ENCODE peak calls at places on chromosomes 1 and 21, in six cellular contexts. One of them, this sample, is unnamed.

GRCh38 chr1:29050141-29050540 is 73.6 kb downstream of the TMEM200B start:
- DNase-seq in neural progenitor cell: no peak
- DNase-seq in adrenal gland: no peak
- DNase-seq in gastrocnemius medialis: no peak
- DNase-seq in activated B cell treated with CpG ODN at 0.5 μM for 24 hours: no peak
- DNase-seq in cardiac fibroblast: no peak
- DNase-seq in this sample: no peak

GRCh38 chr1:42753070-42753469 is 13.0 kb upstream of the CLDN19 start:
- DNase-seq in cardiac fibroblast: peak
- DNase-seq in neural progenitor cell: no peak
- DNase-seq in gastrocnemius medialis: no peak
- DNase-seq in activated B cell treated with CpG ODN at 0.5 μM for 24 hours: no peak
- DNase-seq in adrenal gland: no peak
- DNase-seq in this sample: no peak

GRCh38 chr1:47409311-47410085 is 6.6 kb upstream of the FOXE3 start:
- DNase-seq in cardiac fibroblast: peak
- DNase-seq in activated B cell treated with CpG ODN at 0.5 μM for 24 hours: no peak
- DNase-seq in gastrocnemius medialis: no peak
- DNase-seq in neural progenitor cell: no peak
- DNase-seq in adrenal gland: no peak
- DNase-seq in this sample: no peak

GRCh38 chr1:6730889-6731288 is 29.3 kb upstream of the DNAJC11 start:
- DNase-seq in neural progenitor cell: no peak
- DNase-seq in adrenal gland: no peak
- DNase-seq in activated B cell treated with CpG ODN at 0.5 μM for 24 hours: no peak
- DNase-seq in gastrocnemius medialis: no peak
- DNase-seq in cardiac fibroblast: no peak
- DNase-seq in this sample: no peak

GRCh38 chr1:50724626-50725286 is 235.3 kb downstream of the FAF1 start:
- DNase-seq in gastrocnemius medialis: no peak
- DNase-seq in activated B cell treated with CpG ODN at 0.5 μM for 24 hours: no peak
- DNase-seq in cardiac fibroblast: no peak
- DNase-seq in adrenal gland: no peak
- DNase-seq in neural progenitor cell: no peak
- DNase-seq in this sample: no peak

GRCh38 chr1:110195196-110195595 is 14.9 kb upstream of the KCNC4 start:
- DNase-seq in activated B cell treated with CpG ODN at 0.5 μM for 24 hours: no peak
- DNase-seq in adrenal gland: no peak
- DNase-seq in neural progenitor cell: no peak
- DNase-seq in gastrocnemius medialis: no peak
- DNase-seq in cardiac fibroblast: no peak
- DNase-seq in this sample: no peak

GRCh38 chr1:19311503-19311930 is 427 bp downstream of the AKR7A2 start:
- DNase-seq in adrenal gland: peak
- DNase-seq in activated B cell treated with CpG ODN at 0.5 μM for 24 hours: no peak
- DNase-seq in cardiac fibroblast: no peak
- DNase-seq in gastrocnemius medialis: peak
- DNase-seq in neural progenitor cell: no peak
- DNase-seq in this sample: no peak

GRCh38 chr21:46110499-46111192 is 12.7 kb downstream of the COL6A2 start:
- DNase-seq in activated B cell treated with CpG ODN at 0.5 μM for 24 hours: no peak
- DNase-seq in adrenal gland: no peak
- DNase-seq in neural progenitor cell: no peak
- DNase-seq in gastrocnemius medialis: peak
- DNase-seq in cardiac fibroblast: no peak
- DNase-seq in this sample: no peak

GRCh38 chr1:113931456-113931855 is 2.3 kb downstream of the HIPK1 start:
- DNase-seq in neural progenitor cell: no peak
- DNase-seq in gastrocnemius medialis: no peak
- DNase-seq in activated B cell treated with CpG ODN at 0.5 μM for 24 hours: no peak
- DNase-seq in cardiac fibroblast: peak
- DNase-seq in adrenal gland: no peak
- DNase-seq in this sample: no peak

GRCh38 chr1:47390843-47391242 is 25.2 kb upstream of the FOXE3 start:
- DNase-seq in adrenal gland: no peak
- DNase-seq in activated B cell treated with CpG ODN at 0.5 μM for 24 hours: no peak
- DNase-seq in neural progenitor cell: no peak
- DNase-seq in gastrocnemius medialis: no peak
- DNase-seq in cardiac fibroblast: no peak
- DNase-seq in this sample: no peak

GRCh38 chr1:174939771-174940545 is 59.8 kb upstream of the CACYBP start:
- DNase-seq in gastrocnemius medialis: no peak
- DNase-seq in activated B cell treated with CpG ODN at 0.5 μM for 24 hours: no peak
- DNase-seq in cardiac fibroblast: no peak
- DNase-seq in adrenal gland: no peak
- DNase-seq in neural progenitor cell: no peak
- DNase-seq in this sample: no peak

GRCh38 chr1:229305402-229305801 is 34.5 kb downstream of the RAB4A start:
- DNase-seq in cardiac fibroblast: no peak
- DNase-seq in activated B cell treated with CpG ODN at 0.5 μM for 24 hours: no peak
- DNase-seq in neural progenitor cell: no peak
- DNase-seq in adrenal gland: no peak
- DNase-seq in gastrocnemius medialis: no peak
- DNase-seq in this sample: no peak

GRCh38 chr1:17966341-17966740 is 141.3 kb upstream of the IGSF21 start:
- DNase-seq in gastrocnemius medialis: no peak
- DNase-seq in neural progenitor cell: no peak
- DNase-seq in adrenal gland: no peak
- DNase-seq in cardiac fibroblast: no peak
- DNase-seq in activated B cell treated with CpG ODN at 0.5 μM for 24 hours: no peak
- DNase-seq in this sample: no peak

GRCh38 chr1:198902616-198903140 is 263.8 kb downstream of the PTPRC start:
- DNase-seq in cardiac fibroblast: no peak
- DNase-seq in adrenal gland: no peak
- DNase-seq in gastrocnemius medialis: no peak
- DNase-seq in neural progenitor cell: peak
- DNase-seq in activated B cell treated with CpG ODN at 0.5 μM for 24 hours: no peak
- DNase-seq in this sample: no peak

GRCh38 chr21:35226960-35227741 is 178.0 kb upstream of the RUNX1 start:
- DNase-seq in neural progenitor cell: no peak
- DNase-seq in adrenal gland: no peak
- DNase-seq in gastrocnemius medialis: no peak
- DNase-seq in cardiac fibroblast: no peak
- DNase-seq in activated B cell treated with CpG ODN at 0.5 μM for 24 hours: no peak
- DNase-seq in this sample: no peak

GRCh38 chr21:35643176-35643575 is 417.1 kb downstream of the SETD4 start:
- DNase-seq in activated B cell treated with CpG ODN at 0.5 μM for 24 hours: no peak
- DNase-seq in gastrocnemius medialis: no peak
- DNase-seq in cardiac fibroblast: peak
- DNase-seq in neural progenitor cell: no peak
- DNase-seq in adrenal gland: no peak
- DNase-seq in this sample: no peak

GRCh38 chr1:16167331-16168143 is 11.7 kb upstream of the EPHA2 start:
- DNase-seq in neural progenitor cell: peak
- DNase-seq in gastrocnemius medialis: no peak
- DNase-seq in cardiac fibroblast: no peak
- DNase-seq in adrenal gland: peak
- DNase-seq in activated B cell treated with CpG ODN at 0.5 μM for 24 hours: peak
- DNase-seq in this sample: no peak

GRCh38 chr1:167601442-167602380 is 28.3 kb upstream of the RCSD1 start:
- DNase-seq in adrenal gland: peak
- DNase-seq in neural progenitor cell: no peak
- DNase-seq in gastrocnemius medialis: peak
- DNase-seq in activated B cell treated with CpG ODN at 0.5 μM for 24 hours: no peak
- DNase-seq in cardiac fibroblast: no peak
- DNase-seq in this sample: peak

GRCh38 chr1:224338150-224338838 is 8.3 kb upstream of the NVL start:
- DNase-seq in gastrocnemius medialis: no peak
- DNase-seq in neural progenitor cell: no peak
- DNase-seq in cardiac fibroblast: peak
- DNase-seq in activated B cell treated with CpG ODN at 0.5 μM for 24 hours: no peak
- DNase-seq in adrenal gland: no peak
- DNase-seq in this sample: no peak

GRCh38 chr1:201006450-201006849 is 17.1 kb downstream of the KIF21B start:
- DNase-seq in neural progenitor cell: no peak
- DNase-seq in cardiac fibroblast: no peak
- DNase-seq in activated B cell treated with CpG ODN at 0.5 μM for 24 hours: no peak
- DNase-seq in adrenal gland: no peak
- DNase-seq in gastrocnemius medialis: no peak
- DNase-seq in this sample: no peak

DNA sequence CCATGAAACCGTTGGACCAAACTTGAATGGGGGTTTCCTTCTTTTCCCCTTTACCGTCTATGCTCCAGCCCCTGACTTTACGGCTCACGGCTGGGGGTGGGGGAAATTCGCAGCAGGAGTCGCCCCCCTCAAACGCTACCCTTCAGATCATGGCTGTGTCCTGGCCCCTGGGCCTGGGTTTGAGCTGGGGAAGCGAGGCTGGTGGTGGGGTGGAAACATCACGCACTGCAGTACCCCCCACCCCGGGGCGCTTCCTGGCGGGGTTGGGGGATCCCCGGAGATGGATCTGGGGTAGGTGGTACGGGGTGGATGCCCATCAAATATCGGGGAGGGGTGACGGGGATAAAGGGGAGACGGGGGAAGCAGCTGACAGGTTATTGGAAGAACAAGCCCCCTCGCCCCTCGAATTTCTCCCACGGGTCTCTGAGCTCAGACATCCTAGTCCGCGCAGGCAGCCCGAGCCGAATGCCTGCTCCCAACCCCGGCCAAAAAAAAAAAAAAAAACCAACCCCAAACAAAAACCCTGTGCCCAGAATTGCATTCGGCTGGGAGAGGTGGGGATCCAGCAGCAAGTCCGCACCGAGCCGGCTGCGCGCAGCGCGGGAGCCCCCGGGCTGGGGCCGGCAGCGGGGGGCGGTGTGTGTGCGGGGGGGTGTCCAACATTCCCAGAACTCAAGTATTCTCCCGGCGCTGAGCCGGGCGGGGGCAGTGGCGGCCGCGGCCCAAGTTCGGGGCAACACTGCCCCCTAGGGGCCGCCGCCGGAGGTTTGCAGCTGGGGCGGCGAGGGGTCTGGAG is 59.0 kb upstream of the ACOT11 start:
- DNase-seq in adrenal gland: peak
- DNase-seq in cardiac fibroblast: peak
- DNase-seq in gastrocnemius medialis: peak
- DNase-seq in neural progenitor cell: peak
- DNase-seq in activated B cell treated with CpG ODN at 0.5 μM for 24 hours: peak
- DNase-seq in this sample: no peak
- TF ChIP-seq CTCF in adrenal gland: peak
- TF ChIP-seq CTCF in cardiac fibroblast: peak
- TF ChIP-seq CTCF in gastrocnemius medialis: peak
- TF ChIP-seq CTCF in neural progenitor cell: peak
- TF ChIP-seq CTCF in activated B cell treated with CpG ODN at 0.5 μM for 24 hours: no peak
- TF ChIP-seq CTCF in this sample: peak

GRCh38 chr1:156803086-156803851 is 13.4 kb downstream of the SH2D2A start:
- DNase-seq in neural progenitor cell: no peak
- DNase-seq in cardiac fibroblast: no peak
- DNase-seq in activated B cell treated with CpG ODN at 0.5 μM for 24 hours: no peak
- DNase-seq in gastrocnemius medialis: no peak
- DNase-seq in adrenal gland: no peak
- DNase-seq in this sample: no peak

GRCh38 chr1:156804026-156804425 is 12.6 kb downstream of the SH2D2A start:
- DNase-seq in gastrocnemius medialis: no peak
- DNase-seq in neural progenitor cell: no peak
- DNase-seq in activated B cell treated with CpG ODN at 0.5 μM for 24 hours: no peak
- DNase-seq in adrenal gland: no peak
- DNase-seq in cardiac fibroblast: no peak
- DNase-seq in this sample: no peak

GRCh38 chr1:156802421-156802820 is 14.2 kb downstream of the SH2D2A start:
- DNase-seq in activated B cell treated with CpG ODN at 0.5 μM for 24 hours: no peak
- DNase-seq in cardiac fibroblast: no peak
- DNase-seq in adrenal gland: no peak
- DNase-seq in neural progenitor cell: no peak
- DNase-seq in gastrocnemius medialis: no peak
- DNase-seq in this sample: no peak

GRCh38 chr1:156804572-156805243 is 11.9 kb downstream of the SH2D2A start:
- DNase-seq in cardiac fibroblast: no peak
- DNase-seq in gastrocnemius medialis: peak
- DNase-seq in activated B cell treated with CpG ODN at 0.5 μM for 24 hours: no peak
- DNase-seq in neural progenitor cell: peak
- DNase-seq in adrenal gland: no peak
- DNase-seq in this sample: no peak

DNA sequence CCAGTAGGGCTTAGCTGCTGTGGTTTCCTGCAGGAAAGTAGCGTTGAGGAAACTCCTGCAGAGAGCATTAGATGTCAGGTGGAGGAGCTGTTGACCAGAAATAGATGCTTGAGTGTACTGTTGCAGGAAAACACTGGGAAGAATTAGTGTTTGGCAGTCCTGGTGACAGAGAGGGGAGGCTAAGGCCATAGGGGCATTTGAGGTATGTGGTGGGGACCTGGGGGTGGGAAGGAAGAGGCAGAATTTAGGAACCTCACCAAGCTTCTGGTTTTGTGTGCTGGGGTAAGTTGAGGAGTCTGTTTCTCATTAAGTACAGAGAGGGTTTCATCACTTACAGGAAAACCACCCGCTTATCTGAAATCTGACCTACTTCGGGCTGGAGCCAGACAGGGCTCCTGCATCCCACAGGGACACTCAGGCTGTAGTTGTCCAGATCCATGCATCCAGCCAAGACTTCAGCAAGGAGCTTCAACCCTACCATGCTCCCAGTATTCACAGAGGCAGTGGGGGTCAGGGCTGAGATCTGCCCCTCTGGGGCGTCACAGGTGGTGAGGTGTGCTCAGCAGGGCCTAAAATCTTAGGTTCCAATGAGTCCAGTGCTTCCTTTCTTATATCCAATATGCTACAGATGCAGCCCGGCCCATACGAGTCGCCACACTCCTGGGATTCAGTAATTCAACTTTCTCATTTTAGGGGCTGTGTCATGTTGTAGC is 15.1 kb downstream of the SH2D2A start:
- DNase-seq in adrenal gland: no peak
- DNase-seq in neural progenitor cell: no peak
- DNase-seq in activated B cell treated with CpG ODN at 0.5 μM for 24 hours: no peak
- DNase-seq in gastrocnemius medialis: no peak
- DNase-seq in cardiac fibroblast: peak
- DNase-seq in this sample: no peak
- TF ChIP-seq CTCF in adrenal gland: no peak
- TF ChIP-seq CTCF in neural progenitor cell: no peak
- TF ChIP-seq CTCF in activated B cell treated with CpG ODN at 0.5 μM for 24 hours: no peak
- TF ChIP-seq CTCF in gastrocnemius medialis: peak
- TF ChIP-seq CTCF in cardiac fibroblast: peak
- TF ChIP-seq CTCF in this sample: no peak

GRCh38 chr1:8871539-8871935 is 6.9 kb downstream of the ENO1 start:
- DNase-seq in activated B cell treated with CpG ODN at 0.5 μM for 24 hours: no peak
- DNase-seq in neural progenitor cell: no peak
- DNase-seq in adrenal gland: no peak
- DNase-seq in cardiac fibroblast: no peak
- DNase-seq in gastrocnemius medialis: no peak
- DNase-seq in this sample: no peak
- TF ChIP-seq CTCF in activated B cell treated with CpG ODN at 0.5 μM for 24 hours: no peak
- TF ChIP-seq CTCF in neural progenitor cell: peak
- TF ChIP-seq CTCF in adrenal gland: no peak
- TF ChIP-seq CTCF in cardiac fibroblast: peak
- TF ChIP-seq CTCF in gastrocnemius medialis: no peak
- TF ChIP-seq CTCF in this sample: peak

GRCh38 chr1:68384321-68384813 is 65.4 kb downstream of the RPE65 start:
- DNase-seq in adrenal gland: peak
- DNase-seq in gastrocnemius medialis: peak
- DNase-seq in cardiac fibroblast: peak
- DNase-seq in activated B cell treated with CpG ODN at 0.5 μM for 24 hours: no peak
- DNase-seq in neural progenitor cell: no peak
- DNase-seq in this sample: no peak
- TF ChIP-seq CTCF in adrenal gland: peak
- TF ChIP-seq CTCF in gastrocnemius medialis: no peak
- TF ChIP-seq CTCF in cardiac fibroblast: peak
- TF ChIP-seq CTCF in activated B cell treated with CpG ODN at 0.5 μM for 24 hours: no peak
- TF ChIP-seq CTCF in neural progenitor cell: no peak
- TF ChIP-seq CTCF in this sample: peak